ENCODE peak calls at places on chromosomes 1 and 21, in five cellular contexts. U is brain microvascular endothelial cell, A is uterus, T is kidney, E is HCT116. J is an unnamed sample.

GRCh38 chr1:92441316-92442311 is 45.1 kb downstream of the GFI1 start:
- DNase-seq in A (no peak), T (no peak), U (no peak), E (no peak), J (no peak)

GRCh38 chr1:87674791-87675190 is 346.1 kb downstream of the LMO4 start:
- DNase-seq in E (no peak), A (no peak), U (no peak), T (no peak), J (no peak)

GRCh38 chr1:111366256-111366655 is 61.3 kb downstream of the OVGP1 start:
- DNase-seq in U (peak), T (no peak), A (no peak), E (no peak), J (no peak)

GRCh38 chr1:157262422-157262821 is 124.2 kb upstream of the ETV3 start:
- DNase-seq in E (no peak), U (no peak), T (no peak), A (no peak), J (no peak)

GRCh38 chr1:6261615-6261995 is 707 bp upstream of the GPR153 start:
- DNase-seq in T (no peak), A (no peak), E (no peak), U (no peak), J (no peak)

GRCh38 chr1:80424249-80424648 is 1376.5 kb upstream of the ADGRL2 start:
- DNase-seq in E (no peak), A (no peak), U (no peak), T (no peak), J (no peak)

GRCh38 chr1:181135462-181135781 is 46.9 kb downstream of the IER5 start:
- DNase-seq in T (no peak), A (no peak), E (no peak), U (peak), J (no peak)

GRCh38 chr1:17527036-17527914 is 12.2 kb upstream of the ARHGEF10L start:
- DNase-seq in E (no peak), T (no peak), U (no peak), A (peak), J (peak)

GRCh38 chr1:184890539-184890973 is 83.8 kb downstream of the NIBAN1 start:
- DNase-seq in U (peak), T (no peak), A (no peak), E (no peak), J (peak)

GRCh38 chr21:19031956-19032355 is 628.4 kb upstream of the TMPRSS15 start:
- DNase-seq in T (no peak), A (no peak), U (no peak), E (no peak), J (no peak)

GRCh38 chr1:201461193-201461657 is 7.8 kb downstream of the PHLDA3 start:
- DNase-seq in U (peak), T (no peak), A (peak), E (peak), J (peak)

GRCh38 chr1:248918126-248918525 is 12.1 kb downstream of the PGBD2 start:
- DNase-seq in A (no peak), T (no peak), U (no peak), E (no peak), J (no peak)

GRCh38 chr1:205961405-205961804 is 18.1 kb upstream of the SLC26A9 start:
- DNase-seq in A (no peak), E (no peak), U (peak), T (peak), J (no peak)

GRCh38 chr1:117178756-117179155 is 32.0 kb downstream of the VTCN1 start:
- DNase-seq in A (no peak), T (no peak), E (no peak), U (no peak), J (no peak)

GRCh38 chr1:163673076-163673475 is 351.3 kb downstream of the NUF2 start:
- DNase-seq in E (no peak), T (no peak), A (no peak), U (no peak), J (no peak)

GRCh38 chr1:67710417-67710816 is 25.4 kb downstream of the GADD45A start:
- DNase-seq in U (peak), A (no peak), T (no peak), E (no peak), J (peak)

GRCh38 chr1:218499021-218499691 is 154.0 kb downstream of the TGFB2 start:
- DNase-seq in U (peak), T (no peak), E (no peak), A (no peak), J (no peak)

GRCh38 chr1:81340258-81340657 is 460.5 kb upstream of the ADGRL2 start:
- DNase-seq in E (no peak), T (no peak), A (no peak), U (no peak), J (no peak)

GRCh38 chr1:3061566-3061965 is 7.4 kb upstream of the PRDM16 start:
- DNase-seq in E (no peak), A (no peak), T (peak), U (no peak), J (no peak)

GRCh38 chr21:34881894-34882371 is 167.2 kb downstream of the RUNX1 start:
- DNase-seq in T (no peak), A (no peak), E (no peak), U (no peak), J (no peak)

GRCh38 chr1:9827558-9828185 is 3.9 kb upstream of the CLSTN1 start:
- DNase-seq in A (no peak), U (no peak), E (no peak), T (no peak), J (no peak)

GRCh38 chr1:8342325-8342724 is 24.4 kb downstream of the SLC45A1 start:
- DNase-seq in T (peak), U (peak), A (no peak), E (no peak), J (no peak)

GRCh38 chr1:223820976-223821375 is 24.8 kb downstream of the TP53BP2 start:
- DNase-seq in A (no peak), T (no peak), E (no peak), U (no peak), J (no peak)

GRCh38 chr1:236979149-236979890 is 24.9 kb downstream of the MT1HL1 start:
- DNase-seq in E (no peak), U (no peak), T (no peak), A (no peak), J (no peak)

GRCh38 chr1:78619803-78620579 is at the start of gene IFI44L:
- DNase-seq in T (no peak), E (no peak), U (peak), A (peak), J (peak)

GRCh38 chr21:46468110-46468774 is 9.6 kb downstream of the DIP2A start:
- DNase-seq in A (no peak), U (no peak), T (no peak), E (no peak), J (no peak)
- H3K27ac ChIP-seq in A (no peak), U (no peak), T (no peak), E (no peak), J (no peak)

GRCh38 chr1:243475966-243476365 is 220.1 kb downstream of the SDCCAG8 start:
- DNase-seq in T (no peak), E (no peak), A (no peak), U (peak), J (no peak)
- TF ChIP-seq CTCF in T (no peak), E (no peak), A (no peak), U (peak), J (no peak)

DNA sequence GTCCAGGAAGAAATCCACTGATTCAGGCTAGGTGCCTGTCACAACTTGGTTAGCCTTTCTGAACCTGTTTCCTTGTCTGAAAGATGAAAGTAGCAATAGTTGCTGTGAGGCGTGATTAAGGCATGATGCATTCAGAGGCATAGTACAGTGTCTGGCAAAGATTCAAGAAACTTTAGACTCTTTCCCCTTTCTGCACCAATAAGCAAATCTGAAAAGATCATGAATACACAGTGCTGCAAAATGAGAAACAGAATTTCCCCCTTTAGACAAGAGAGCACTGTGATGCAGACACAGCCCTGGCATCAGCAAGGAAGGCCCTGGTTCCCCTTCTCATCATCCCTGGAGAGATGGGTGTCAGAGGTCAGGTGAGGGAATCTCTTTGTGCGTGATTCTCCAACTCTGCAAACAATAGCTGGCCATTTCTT is 41.9 kb downstream of the ITPKB start:
- DNase-seq in T (no peak), E (no peak), A (no peak), U (peak), J (no peak)
- H3K27ac ChIP-seq in T (peak), E (no peak), A (no peak), U (no peak), J (peak)

DNA sequence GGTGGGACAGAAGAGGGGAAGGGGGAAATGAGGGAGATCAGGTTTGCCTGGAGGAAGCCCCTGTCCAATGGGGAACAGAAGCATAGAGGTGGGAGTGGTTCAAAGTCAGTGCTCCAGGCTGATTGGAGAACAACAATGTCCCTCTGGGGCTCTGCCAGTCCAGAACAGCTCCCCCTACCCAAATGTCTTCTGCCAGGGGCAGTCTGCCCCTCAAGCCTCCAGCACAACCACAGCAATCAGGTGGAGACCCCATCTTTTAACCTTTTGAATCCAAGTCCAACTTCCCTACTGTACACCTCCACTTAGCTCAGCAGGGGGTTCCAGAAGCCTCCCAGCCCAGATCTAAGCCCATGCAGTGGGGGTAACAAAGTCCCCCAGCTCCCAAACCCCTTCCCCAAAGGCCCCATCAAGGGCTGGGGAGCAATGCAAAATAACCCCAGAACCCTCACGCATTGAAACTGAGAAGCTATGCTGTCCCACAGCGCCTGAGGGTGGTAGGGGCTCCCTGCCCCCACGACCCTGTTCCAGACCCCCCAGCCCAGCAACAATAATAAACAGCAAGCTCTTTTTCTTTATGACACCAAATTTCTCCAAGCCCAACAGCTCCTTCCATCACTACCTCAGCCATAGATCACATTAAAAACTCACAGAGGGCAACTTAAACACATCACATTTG is 3.3 kb downstream of the AHDC1 start:
- DNase-seq in E (no peak), T (no peak), U (no peak), A (peak), J (no peak)
- TF ChIP-seq CTCF in E (no peak), T (no peak), U (no peak), A (no peak), J (no peak)

DNA sequence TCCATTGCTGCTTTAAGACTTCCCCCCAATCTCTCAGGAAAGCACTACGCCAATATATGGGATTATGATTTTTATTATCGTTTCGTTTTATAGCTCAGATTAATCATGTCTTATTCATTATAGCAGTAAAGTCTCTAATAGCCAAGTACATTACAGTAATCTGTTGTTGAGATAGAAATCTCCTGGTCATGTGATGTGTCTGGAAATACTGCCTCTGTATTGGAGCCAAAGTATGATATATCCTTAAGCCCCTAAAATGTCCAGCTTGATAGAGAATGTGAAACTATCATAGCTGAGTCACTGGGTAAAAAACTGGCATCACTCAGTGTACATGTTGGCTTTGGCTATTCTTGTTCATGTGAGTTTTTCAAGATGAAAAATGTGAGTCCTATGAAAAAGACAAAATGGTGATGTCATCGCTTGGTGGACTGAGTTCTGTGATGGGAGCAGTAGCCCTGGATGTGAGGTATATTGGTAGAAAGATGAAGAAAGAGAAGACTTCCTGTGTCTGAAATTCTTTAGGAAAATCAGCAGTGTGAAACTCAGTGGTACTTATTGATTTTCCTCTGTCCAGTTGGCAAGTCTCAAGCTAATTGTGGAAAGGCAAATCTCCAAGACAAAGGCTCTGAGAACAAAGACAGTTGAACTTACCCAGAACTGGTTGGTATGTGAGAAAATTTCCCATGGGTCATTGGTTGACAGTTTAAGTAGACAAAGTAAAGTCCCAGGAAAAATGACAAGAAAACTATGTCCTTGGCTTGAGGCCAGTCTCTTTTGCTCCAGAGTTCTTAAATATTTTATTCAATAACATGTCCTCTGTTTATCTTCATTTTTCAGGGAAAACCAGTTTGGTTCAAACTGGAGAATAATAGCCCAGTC is 76.2 kb downstream of the BRINP2 start:
- DNase-seq in U (no peak), T (no peak), A (no peak), E (no peak), J (peak)
- H3K27ac ChIP-seq in U (no peak), T (no peak), A (no peak), E (no peak), J (no peak)

DNA sequence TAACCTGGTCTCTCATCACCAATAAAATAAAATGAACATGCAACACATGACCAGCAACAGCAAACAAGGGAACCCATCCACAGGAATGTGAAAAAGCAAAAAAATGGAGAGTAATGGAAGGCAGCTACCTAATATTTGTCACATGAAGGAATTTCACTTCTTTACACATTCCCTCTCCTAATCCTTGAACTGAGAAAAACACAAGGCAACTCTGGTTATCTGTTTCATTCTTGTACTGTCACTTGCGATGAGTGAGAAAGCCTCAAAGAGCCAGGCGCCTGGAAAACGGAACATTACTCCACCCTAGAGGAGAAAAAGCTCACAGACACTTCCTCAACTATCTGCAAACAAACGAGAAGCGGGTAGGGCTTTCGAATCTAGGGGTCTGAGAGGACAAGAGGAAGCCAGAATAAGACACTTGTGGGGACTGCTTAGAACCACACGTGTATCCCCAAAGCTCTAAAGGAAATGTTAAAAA is 13.8 kb downstream of the HSF2BP start:
- DNase-seq in A (peak), U (peak), T (no peak), E (no peak), J (peak)
- TF ChIP-seq CTCF in A (peak), U (peak), T (peak), E (peak), J (peak)

GRCh38 chr21:33427051-33427450 is 23.8 kb downstream of the IFNGR2 start:
- DNase-seq in T (no peak), U (no peak), A (no peak), E (no peak), J (no peak)

GRCh38 chr21:33432496-33432895 is 29.3 kb downstream of the IFNGR2 start:
- DNase-seq in T (no peak), E (no peak), U (no peak), A (no peak), J (no peak)

GRCh38 chr21:33430858-33431257 is 27.6 kb downstream of the IFNGR2 start:
- DNase-seq in A (no peak), E (no peak), T (no peak), U (no peak), J (no peak)

GRCh38 chr21:33425825-33426224 is 22.6 kb downstream of the IFNGR2 start:
- DNase-seq in A (no peak), E (no peak), U (no peak), T (no peak), J (no peak)

DNA sequence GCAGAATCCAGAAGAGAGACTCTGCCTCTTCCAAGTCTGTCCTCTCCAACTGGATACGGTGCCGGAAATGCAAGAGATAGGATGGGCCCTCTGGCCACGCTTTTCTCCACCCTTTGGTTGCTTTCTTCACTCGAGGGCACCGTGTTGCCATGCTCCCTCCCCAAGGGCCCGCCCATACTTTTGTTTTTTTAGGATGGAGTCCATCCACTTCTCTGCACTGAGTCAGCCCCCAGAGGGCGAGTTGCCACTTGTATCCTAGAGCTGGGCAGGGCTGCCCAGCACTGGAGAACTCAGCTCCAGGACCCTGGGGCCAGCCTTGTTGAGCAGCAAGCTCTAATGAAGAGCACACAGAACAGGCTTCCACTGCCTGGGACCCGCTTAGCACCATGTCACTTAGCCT is 25.5 kb downstream of the IFNGR2 start:
- DNase-seq in E (no peak), A (no peak), T (no peak), U (no peak), J (no peak)
- H3K27ac ChIP-seq in E (no peak), A (peak), T (no peak), U (no peak), J (no peak)

GRCh38 chr1:70542040-70542439 is 131.0 kb downstream of the CTH start:
- DNase-seq in A (no peak), E (no peak), U (no peak), T (no peak), J (no peak)

GRCh38 chr1:70537788-70538187 is 126.7 kb downstream of the CTH start:
- DNase-seq in E (no peak), T (no peak), A (no peak), U (no peak), J (no peak)

GRCh38 chr1:70536708-70537398 is 125.8 kb downstream of the CTH start:
- DNase-seq in U (no peak), A (no peak), T (no peak), E (no peak), J (no peak)
- TF ChIP-seq CTCF in U (no peak), A (no peak), T (no peak), E (no peak), J (no peak)